ENCODE peak calls at places on chromosomes 11 and 22, in nine cellular contexts. One of them, this sample, is unnamed.

GRCh38 chr11:69409812-69410645 is 71.4 kb upstream of the LINC01488 start:
- DNase-seq in choroid plexus epithelial cell: no peak
- DNase-seq in SK-N-SH: no peak
- DNase-seq in IMR-90: no peak
- DNase-seq in GM12865: no peak
- DNase-seq in epithelial cell of esophagus: no peak
- DNase-seq in fibroblast of mammary gland: no peak
- DNase-seq in lower leg skin: no peak
- DNase-seq in osteoblast: peak; percentile 43
- DNase-seq in this sample: no peak

GRCh38 chr11:420911-421321 is 6.1 kb upstream of the SIGIRR start:
- DNase-seq in choroid plexus epithelial cell: no peak
- DNase-seq in SK-N-SH: no peak
- DNase-seq in IMR-90: no peak
- DNase-seq in GM12865: no peak
- DNase-seq in epithelial cell of esophagus: no peak
- DNase-seq in fibroblast of mammary gland: no peak
- DNase-seq in lower leg skin: no peak
- DNase-seq in osteoblast: no peak
- DNase-seq in this sample: no peak

GRCh38 chr11:131666617-131667016 is 296.2 kb downstream of the NTM start:
- DNase-seq in choroid plexus epithelial cell: no peak
- DNase-seq in SK-N-SH: no peak
- DNase-seq in IMR-90: peak; percentile 70
- DNase-seq in GM12865: no peak
- DNase-seq in epithelial cell of esophagus: no peak
- DNase-seq in fibroblast of mammary gland: peak; percentile 70
- DNase-seq in lower leg skin: no peak
- DNase-seq in osteoblast: peak; percentile 88
- DNase-seq in this sample: no peak

GRCh38 chr22:39592104-39593060 is 21.8 kb downstream of the CACNA1I start:
- DNase-seq in choroid plexus epithelial cell: peak; percentile 80
- DNase-seq in SK-N-SH: peak; percentile 49
- DNase-seq in IMR-90: peak; percentile 80
- DNase-seq in GM12865: no peak
- DNase-seq in epithelial cell of esophagus: peak; percentile 63
- DNase-seq in fibroblast of mammary gland: peak; percentile 70
- DNase-seq in lower leg skin: no peak
- DNase-seq in osteoblast: peak; percentile 95
- DNase-seq in this sample: peak; percentile 56

GRCh38 chr11:103671143-103671651 is 365.2 kb upstream of the DDI1 start:
- DNase-seq in choroid plexus epithelial cell: no peak
- DNase-seq in SK-N-SH: no peak
- DNase-seq in IMR-90: no peak
- DNase-seq in GM12865: no peak
- DNase-seq in epithelial cell of esophagus: no peak
- DNase-seq in fibroblast of mammary gland: no peak
- DNase-seq in lower leg skin: no peak
- DNase-seq in osteoblast: no peak
- DNase-seq in this sample: no peak

GRCh38 chr11:68509105-68509504 is 48.6 kb downstream of the PPP6R3 start:
- DNase-seq in choroid plexus epithelial cell: no peak
- DNase-seq in SK-N-SH: peak; percentile 24
- DNase-seq in IMR-90: peak; percentile 11
- DNase-seq in GM12865: no peak
- DNase-seq in epithelial cell of esophagus: no peak
- DNase-seq in fibroblast of mammary gland: peak; percentile 73
- DNase-seq in lower leg skin: no peak
- DNase-seq in osteoblast: peak; percentile 47
- DNase-seq in this sample: peak; percentile 62

GRCh38 chr11:66317322-66317765 is 500 bp upstream of the CD248 start:
- DNase-seq in choroid plexus epithelial cell: peak; percentile 66
- DNase-seq in SK-N-SH: peak; percentile 80
- DNase-seq in IMR-90: peak; percentile 68
- DNase-seq in GM12865: no peak
- DNase-seq in epithelial cell of esophagus: no peak
- DNase-seq in fibroblast of mammary gland: peak; percentile 61
- DNase-seq in lower leg skin: no peak
- DNase-seq in osteoblast: peak; percentile 97
- DNase-seq in this sample: peak; percentile 72

GRCh38 chr22:40009231-40009769 is 14.5 kb downstream of the FAM83F start:
- DNase-seq in choroid plexus epithelial cell: peak; percentile 62
- DNase-seq in SK-N-SH: no peak
- DNase-seq in IMR-90: peak; percentile 16
- DNase-seq in GM12865: no peak
- DNase-seq in epithelial cell of esophagus: no peak
- DNase-seq in fibroblast of mammary gland: no peak
- DNase-seq in lower leg skin: no peak
- DNase-seq in osteoblast: peak; percentile 73
- DNase-seq in this sample: no peak

GRCh38 chr11:8459711-8460399 is 134.2 kb downstream of the STK33 start:
- DNase-seq in choroid plexus epithelial cell: no peak
- DNase-seq in SK-N-SH: no peak
- DNase-seq in IMR-90: no peak
- DNase-seq in GM12865: no peak
- DNase-seq in epithelial cell of esophagus: peak; percentile 3
- DNase-seq in fibroblast of mammary gland: no peak
- DNase-seq in lower leg skin: no peak
- DNase-seq in osteoblast: no peak
- DNase-seq in this sample: peak; percentile 2

GRCh38 chr11:12291767-12292166 is 85.6 kb upstream of the PARVA start:
- DNase-seq in choroid plexus epithelial cell: no peak
- DNase-seq in SK-N-SH: no peak
- DNase-seq in IMR-90: no peak
- DNase-seq in GM12865: peak; percentile 31
- DNase-seq in epithelial cell of esophagus: no peak
- DNase-seq in fibroblast of mammary gland: no peak
- DNase-seq in lower leg skin: no peak
- DNase-seq in osteoblast: peak; percentile 47
- DNase-seq in this sample: no peak

GRCh38 chr22:47587861-47588582 is 825.6 kb downstream of the TBC1D22A start:
- DNase-seq in choroid plexus epithelial cell: no peak
- DNase-seq in SK-N-SH: no peak
- DNase-seq in IMR-90: no peak
- DNase-seq in GM12865: no peak
- DNase-seq in epithelial cell of esophagus: no peak
- DNase-seq in fibroblast of mammary gland: no peak
- DNase-seq in lower leg skin: peak; percentile 67
- DNase-seq in osteoblast: no peak
- DNase-seq in this sample: no peak

GRCh38 chr22:37844904-37845334 is 785 bp upstream of the ANKRD54 start:
- DNase-seq in choroid plexus epithelial cell: no peak
- DNase-seq in SK-N-SH: no peak
- DNase-seq in IMR-90: no peak
- DNase-seq in GM12865: no peak
- DNase-seq in epithelial cell of esophagus: peak; percentile 19
- DNase-seq in fibroblast of mammary gland: peak; percentile 29
- DNase-seq in lower leg skin: no peak
- DNase-seq in osteoblast: no peak
- DNase-seq in this sample: no peak

GRCh38 chr11:61902313-61902712 is 11.0 kb upstream of the FADS3 start:
- DNase-seq in choroid plexus epithelial cell: no peak
- DNase-seq in SK-N-SH: no peak
- DNase-seq in IMR-90: no peak
- DNase-seq in GM12865: no peak
- DNase-seq in epithelial cell of esophagus: no peak
- DNase-seq in fibroblast of mammary gland: no peak
- DNase-seq in lower leg skin: no peak
- DNase-seq in osteoblast: peak; percentile 70
- DNase-seq in this sample: no peak

GRCh38 chr11:61905067-61905696 is 12.2 kb downstream of the RAB3IL1 start:
- DNase-seq in choroid plexus epithelial cell: no peak
- DNase-seq in SK-N-SH: no peak
- DNase-seq in IMR-90: no peak
- DNase-seq in GM12865: no peak
- DNase-seq in epithelial cell of esophagus: no peak
- DNase-seq in fibroblast of mammary gland: no peak
- DNase-seq in lower leg skin: no peak
- DNase-seq in osteoblast: peak; percentile 49
- DNase-seq in this sample: no peak

GRCh38 chr11:61905801-61906521 is 11.4 kb downstream of the RAB3IL1 start:
- DNase-seq in choroid plexus epithelial cell: no peak
- DNase-seq in SK-N-SH: no peak
- DNase-seq in IMR-90: no peak
- DNase-seq in GM12865: no peak
- DNase-seq in epithelial cell of esophagus: no peak
- DNase-seq in fibroblast of mammary gland: no peak
- DNase-seq in lower leg skin: no peak
- DNase-seq in osteoblast: peak; percentile 83
- DNase-seq in this sample: no peak

GRCh38 chr11:61904539-61905048 is 12.8 kb downstream of the RAB3IL1 start:
- DNase-seq in choroid plexus epithelial cell: no peak
- DNase-seq in SK-N-SH: no peak
- DNase-seq in IMR-90: no peak
- DNase-seq in GM12865: no peak
- DNase-seq in epithelial cell of esophagus: peak; percentile 41
- DNase-seq in fibroblast of mammary gland: no peak
- DNase-seq in lower leg skin: no peak
- DNase-seq in osteoblast: peak; percentile 47
- DNase-seq in this sample: no peak

GRCh38 chr11:61903845-61904244 is 12.5 kb upstream of the FADS3 start:
- DNase-seq in choroid plexus epithelial cell: no peak
- DNase-seq in SK-N-SH: no peak
- DNase-seq in IMR-90: no peak
- DNase-seq in GM12865: no peak
- DNase-seq in epithelial cell of esophagus: no peak
- DNase-seq in fibroblast of mammary gland: no peak
- DNase-seq in lower leg skin: no peak
- DNase-seq in osteoblast: peak; percentile 32
- DNase-seq in this sample: no peak
- H3K4me3 ChIP-seq in choroid plexus epithelial cell: no peak overlapping the region
- H3K4me3 ChIP-seq in SK-N-SH: no peak overlapping the region
- H3K4me3 ChIP-seq in IMR-90: no peak overlapping the region
- H3K4me3 ChIP-seq in GM12865: no peak overlapping the region
- H3K4me3 ChIP-seq in epithelial cell of esophagus: no peak overlapping the region
- H3K4me3 ChIP-seq in fibroblast of mammary gland: no peak overlapping the region
- H3K4me3 ChIP-seq in lower leg skin: no peak overlapping the region
- H3K4me3 ChIP-seq in osteoblast: no peak overlapping the region
- H3K4me3 ChIP-seq in this sample: no peak overlapping the region

DNA sequence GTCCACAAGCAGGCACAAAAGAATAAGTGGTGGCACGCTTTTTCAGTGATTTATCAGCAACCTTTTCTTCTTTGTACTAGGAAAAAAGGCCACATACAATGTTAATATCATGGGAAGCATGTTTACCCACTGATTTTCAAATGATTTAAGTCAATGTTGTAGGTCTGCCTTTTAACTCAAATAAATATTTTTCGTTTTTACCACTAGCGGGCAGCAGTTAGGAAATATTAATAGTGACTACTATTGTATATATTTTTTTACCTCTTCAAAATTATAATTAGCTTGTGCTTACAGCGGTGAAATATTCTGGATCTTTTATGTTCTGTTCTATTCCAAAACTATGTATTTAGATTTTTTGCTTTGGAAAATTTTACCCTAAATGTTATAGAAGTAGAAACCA is 6.4 kb upstream of the SLC17A6 start:
- DNase-seq in choroid plexus epithelial cell: peak; percentile 1
- DNase-seq in SK-N-SH: no peak
- DNase-seq in IMR-90: no peak
- DNase-seq in GM12865: no peak
- DNase-seq in epithelial cell of esophagus: no peak
- DNase-seq in fibroblast of mammary gland: no peak
- DNase-seq in lower leg skin: no peak
- DNase-seq in osteoblast: no peak
- DNase-seq in this sample: no peak
- TF ChIP-seq CTCF in choroid plexus epithelial cell: no peak
- TF ChIP-seq CTCF in SK-N-SH: no peak
- TF ChIP-seq CTCF in IMR-90: no peak
- TF ChIP-seq CTCF in GM12865: no peak
- TF ChIP-seq CTCF in epithelial cell of esophagus: no peak
- TF ChIP-seq CTCF in fibroblast of mammary gland: peak; percentile 4
- TF ChIP-seq CTCF in lower leg skin: no peak
- TF ChIP-seq CTCF in osteoblast: no peak
- TF ChIP-seq CTCF in this sample: peak; percentile 3

GRCh38 chr11:61853698-61854169 is 25.6 kb downstream of the FADS2 start:
- DNase-seq in choroid plexus epithelial cell: no peak
- DNase-seq in SK-N-SH: no peak
- DNase-seq in IMR-90: no peak
- DNase-seq in GM12865: no peak
- DNase-seq in epithelial cell of esophagus: no peak
- DNase-seq in fibroblast of mammary gland: no peak
- DNase-seq in lower leg skin: no peak
- DNase-seq in osteoblast: no peak
- DNase-seq in this sample: no peak
- H3K4me3 ChIP-seq in choroid plexus epithelial cell: no peak overlapping the region
- H3K4me3 ChIP-seq in SK-N-SH: no peak overlapping the region
- H3K4me3 ChIP-seq in IMR-90: no peak overlapping the region
- H3K4me3 ChIP-seq in GM12865: no peak overlapping the region
- H3K4me3 ChIP-seq in epithelial cell of esophagus: no peak overlapping the region
- H3K4me3 ChIP-seq in fibroblast of mammary gland: no peak overlapping the region
- H3K4me3 ChIP-seq in lower leg skin: no peak overlapping the region
- H3K4me3 ChIP-seq in osteoblast: no peak overlapping the region
- H3K4me3 ChIP-seq in this sample: no peak overlapping the region

GRCh38 chr11:31915867-31916266 is 104.7 kb upstream of the PAX6 start:
- DNase-seq in choroid plexus epithelial cell: no peak
- DNase-seq in SK-N-SH: no peak
- DNase-seq in IMR-90: no peak
- DNase-seq in GM12865: no peak
- DNase-seq in epithelial cell of esophagus: no peak
- DNase-seq in fibroblast of mammary gland: no peak
- DNase-seq in lower leg skin: no peak
- DNase-seq in osteoblast: no peak
- DNase-seq in this sample: no peak

GRCh38 chr11:31912808-31913207 is 101.7 kb upstream of the PAX6 start:
- DNase-seq in choroid plexus epithelial cell: no peak
- DNase-seq in SK-N-SH: no peak
- DNase-seq in IMR-90: no peak
- DNase-seq in GM12865: no peak
- DNase-seq in epithelial cell of esophagus: no peak
- DNase-seq in fibroblast of mammary gland: no peak
- DNase-seq in lower leg skin: no peak
- DNase-seq in osteoblast: no peak
- DNase-seq in this sample: no peak

GRCh38 chr11:31913985-31914384 is 102.9 kb upstream of the PAX6 start:
- DNase-seq in choroid plexus epithelial cell: no peak
- DNase-seq in SK-N-SH: no peak
- DNase-seq in IMR-90: no peak
- DNase-seq in GM12865: peak; percentile 23
- DNase-seq in epithelial cell of esophagus: no peak
- DNase-seq in fibroblast of mammary gland: no peak
- DNase-seq in lower leg skin: no peak
- DNase-seq in osteoblast: no peak
- DNase-seq in this sample: no peak

DNA sequence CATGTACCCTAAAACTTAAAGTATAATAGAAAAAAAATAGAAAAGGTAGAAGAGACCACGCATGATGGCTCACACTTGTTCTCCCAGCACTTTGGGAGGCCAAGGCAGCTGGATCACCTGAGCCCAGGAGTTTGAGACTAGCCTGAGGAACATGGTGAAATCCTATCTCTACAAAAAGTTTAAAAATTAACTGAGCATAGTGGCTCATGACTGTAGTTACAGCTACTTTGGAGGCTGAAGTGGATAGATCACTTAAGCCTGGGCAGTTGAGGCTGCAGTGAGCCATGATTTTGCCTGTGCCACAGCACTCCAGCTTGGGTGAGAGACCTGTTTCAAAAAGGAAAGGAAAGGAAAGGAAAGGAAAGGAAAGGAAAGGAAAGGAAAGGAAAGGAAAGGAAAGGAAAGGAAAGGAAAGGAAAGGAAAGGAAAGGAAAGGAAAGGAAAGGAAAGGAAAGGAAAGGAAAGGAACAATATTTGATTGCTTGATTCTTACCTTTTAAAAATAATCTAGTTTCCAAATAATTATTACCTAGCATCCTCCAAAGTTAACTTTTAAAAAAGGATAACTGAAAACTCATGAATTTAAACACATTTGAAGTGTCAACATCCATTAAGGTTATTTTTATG is 99.9 kb upstream of the PAX6 start:
- DNase-seq in choroid plexus epithelial cell: no peak
- DNase-seq in SK-N-SH: no peak
- DNase-seq in IMR-90: no peak
- DNase-seq in GM12865: no peak
- DNase-seq in epithelial cell of esophagus: no peak
- DNase-seq in fibroblast of mammary gland: no peak
- DNase-seq in lower leg skin: no peak
- DNase-seq in osteoblast: no peak
- DNase-seq in this sample: no peak
- TF ChIP-seq CTCF in choroid plexus epithelial cell: no peak
- TF ChIP-seq CTCF in SK-N-SH: no peak
- TF ChIP-seq CTCF in IMR-90: no peak
- TF ChIP-seq CTCF in GM12865: no peak
- TF ChIP-seq CTCF in epithelial cell of esophagus: no peak
- TF ChIP-seq CTCF in fibroblast of mammary gland: no peak
- TF ChIP-seq CTCF in lower leg skin: no peak
- TF ChIP-seq CTCF in osteoblast: no peak
- TF ChIP-seq CTCF in this sample: no peak

This sample was measured in fibroblast of the aortic adventitia.